ENCODE peak calls at places on chromosomes 12 and 14, in four cellular contexts. One of them, this sample, is unnamed.
A peak's percentile ranks its signal among the peaks of the same experiment; 100 is the strongest.

GRCh38 chr12:96073346-96074336 is 38.3 kb upstream of the LTA4H start:
- DNase-seq in endothelial cell: no peak
- DNase-seq in HEK293T: no peak
- DNase-seq in bronchial epithelial cell: peak; percentile 80
- DNase-seq in this sample: peak; percentile 38

GRCh38 chr14:75379246-75379929 is 48.4 kb upstream of the JDP2 start:
- DNase-seq in endothelial cell: no peak
- DNase-seq in bronchial epithelial cell: no peak
- DNase-seq in HEK293T: no peak
- DNase-seq in this sample: no peak

GRCh38 chr12:111645433-111645832 is 40.3 kb downstream of the BRAP start:
- DNase-seq in endothelial cell: no peak
- DNase-seq in HEK293T: no peak
- DNase-seq in bronchial epithelial cell: no peak
- DNase-seq in this sample: no peak

GRCh38 chr12:112389228-112389627 is 7.0 kb upstream of the HECTD4 start:
- DNase-seq in endothelial cell: no peak
- DNase-seq in bronchial epithelial cell: no peak
- DNase-seq in HEK293T: no peak
- DNase-seq in this sample: no peak

GRCh38 chr14:57865450-57866198 is at the start of gene SLC35F4:
- DNase-seq in bronchial epithelial cell: no peak
- DNase-seq in HEK293T: peak; percentile 66
- DNase-seq in endothelial cell: peak; percentile 60
- DNase-seq in this sample: peak; percentile 88

GRCh38 chr12:180445-180844 is 33.5 kb downstream of the SLC6A12 start:
- DNase-seq in HEK293T: no peak
- DNase-seq in bronchial epithelial cell: no peak
- DNase-seq in endothelial cell: no peak
- DNase-seq in this sample: peak; percentile 47

GRCh38 chr12:10715491-10715890 is 7.6 kb downstream of the YBX3 start:
- DNase-seq in bronchial epithelial cell: no peak
- DNase-seq in HEK293T: no peak
- DNase-seq in endothelial cell: no peak
- DNase-seq in this sample: no peak

GRCh38 chr14:77822307-77822706 is 22.4 kb downstream of the ADCK1 start:
- DNase-seq in endothelial cell: no peak
- DNase-seq in bronchial epithelial cell: no peak
- DNase-seq in HEK293T: no peak
- DNase-seq in this sample: peak; percentile 18

GRCh38 chr14:23406244-23406643 is 1.8 kb downstream of the MYH6 start:
- DNase-seq in endothelial cell: no peak
- DNase-seq in bronchial epithelial cell: no peak
- DNase-seq in HEK293T: no peak
- DNase-seq in this sample: no peak

GRCh38 chr14:41615011-41615595 is 8.4 kb downstream of the LRFN5 start:
- DNase-seq in bronchial epithelial cell: no peak
- DNase-seq in endothelial cell: no peak
- DNase-seq in HEK293T: no peak
- DNase-seq in this sample: no peak

GRCh38 chr12:24198936-24199644 is 249.6 kb upstream of the SOX5 start:
- DNase-seq in endothelial cell: no peak
- DNase-seq in bronchial epithelial cell: no peak
- DNase-seq in HEK293T: no peak
- DNase-seq in this sample: no peak

GRCh38 chr12:8887285-8887715 is 27.0 kb upstream of the PHC1 start:
- DNase-seq in HEK293T: no peak
- DNase-seq in bronchial epithelial cell: peak; percentile 17
- DNase-seq in endothelial cell: no peak
- DNase-seq in this sample: peak; percentile 15

GRCh38 chr12:50572275-50572674 is 67.5 kb downstream of the DIP2B start:
- DNase-seq in endothelial cell: no peak
- DNase-seq in HEK293T: no peak
- DNase-seq in bronchial epithelial cell: peak; percentile 76
- DNase-seq in this sample: peak; percentile 23

GRCh38 chr12:115185529-115185928 is 501.6 kb upstream of the TBX3 start:
- DNase-seq in endothelial cell: no peak
- DNase-seq in HEK293T: no peak
- DNase-seq in bronchial epithelial cell: no peak
- DNase-seq in this sample: no peak

GRCh38 chr14:22691171-22691570 is 47.0 kb upstream of the OR6J1 start:
- DNase-seq in bronchial epithelial cell: peak; percentile 3
- DNase-seq in HEK293T: no peak
- DNase-seq in endothelial cell: no peak
- DNase-seq in this sample: no peak

GRCh38 chr12:118190266-118190665 is 54.3 kb downstream of the PEBP1 start:
- DNase-seq in endothelial cell: no peak
- DNase-seq in HEK293T: no peak
- DNase-seq in bronchial epithelial cell: no peak
- DNase-seq in this sample: peak; percentile 50

GRCh38 chr14:65413739-65414045 is 1.2 kb downstream of the FUT8 start:
- DNase-seq in HEK293T: no peak
- DNase-seq in bronchial epithelial cell: peak; percentile 1
- DNase-seq in endothelial cell: no peak
- DNase-seq in this sample: no peak